ENCODE peak calls at places on chromosomes 6 and 20, in five cellular contexts. I, X, L, R and W are unnamed samples.

GRCh38 chr6:33620158-33620583 is 951 bp upstream of the ITPR3 start:
- DNase-seq in I (peak), X (no peak), L (peak), R (peak), W (no peak)

GRCh38 chr20:6994452-6994851 is 227.0 kb downstream of the BMP2 start:
- DNase-seq in I (no peak), X (peak), L (no peak), R (no peak), W (peak)

GRCh38 chr6:80457044-80457933 is 350.8 kb downstream of the BCKDHB start:
- DNase-seq in I (no peak), X (peak), L (no peak), R (peak), W (peak)

GRCh38 chr6:129485746-129486145 is 224.2 kb downstream of the ARHGAP18 start:
- DNase-seq in I (no peak), X (no peak), L (no peak), R (no peak), W (no peak)

GRCh38 chr6:30399390-30400058 is 54.6 kb downstream of the RPP21 start:
- DNase-seq in I (no peak), X (peak), L (no peak), R (no peak), W (no peak)

GRCh38 chr6:7882505-7883257 is 27.9 kb downstream of the TXNDC5 start:
- DNase-seq in I (no peak), X (no peak), L (no peak), R (no peak), W (no peak)

GRCh38 chr6:82205793-82206425 is 41.6 kb downstream of the IBTK start:
- DNase-seq in I (no peak), X (peak), L (no peak), R (no peak), W (peak)

GRCh38 chr20:43549416-43550136 is 9.3 kb upstream of the SGK2 start:
- DNase-seq in I (no peak), X (no peak), L (no peak), R (no peak), W (no peak)

GRCh38 chr6:142965164-142965563 is 20.2 kb upstream of the HIVEP2 start:
- DNase-seq in I (no peak), X (no peak), L (no peak), R (no peak), W (no peak)

GRCh38 chr6:14754636-14755513 is 491.0 kb upstream of the JARID2 start:
- DNase-seq in I (peak), X (no peak), L (no peak), R (no peak), W (no peak)

GRCh38 chr6:43944908-43945777 is 175.1 kb downstream of the VEGFA start:
- DNase-seq in I (no peak), X (peak), L (no peak), R (no peak), W (no peak)

GRCh38 chr6:109236140-109237081 is 141.1 kb downstream of the CEP57L1 start:
- DNase-seq in I (no peak), X (no peak), L (no peak), R (no peak), W (no peak)

DNA sequence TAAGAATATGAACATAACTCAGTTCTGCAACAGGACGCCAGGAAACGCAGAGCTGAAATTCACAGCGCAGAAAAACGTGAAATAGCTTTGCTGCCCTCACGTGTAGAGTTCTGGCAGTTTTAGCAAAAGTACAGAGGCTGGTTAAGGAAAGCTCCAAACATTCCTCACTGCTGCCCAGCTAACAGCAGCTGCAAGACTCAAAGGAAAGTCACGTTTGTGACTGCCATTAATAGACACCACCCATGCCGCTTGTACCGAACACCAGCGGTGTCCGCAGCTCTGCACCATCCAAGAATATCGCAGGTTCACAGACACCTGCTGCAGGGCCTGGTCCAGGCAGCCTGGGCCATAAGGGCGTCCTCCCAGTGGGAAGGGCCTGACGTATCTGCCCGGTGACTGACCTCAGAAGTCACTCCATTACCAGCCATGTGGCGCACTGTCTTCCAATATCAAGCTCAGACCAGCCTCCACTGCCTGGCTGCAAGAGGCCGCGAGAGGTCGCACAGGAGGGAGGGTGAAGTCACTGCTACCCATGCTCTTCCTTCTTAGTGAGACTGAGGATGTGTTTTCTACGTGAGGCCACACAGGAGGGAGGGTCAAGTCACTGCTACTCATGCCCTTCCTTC is 61.4 kb downstream of the WDR27 start:
- DNase-seq in I (no peak), X (no peak), L (no peak), R (no peak), W (no peak)
- TF ChIP-seq CTCF in I (peak), X (no peak), L (no peak), R (no peak), W (no peak)

DNA sequence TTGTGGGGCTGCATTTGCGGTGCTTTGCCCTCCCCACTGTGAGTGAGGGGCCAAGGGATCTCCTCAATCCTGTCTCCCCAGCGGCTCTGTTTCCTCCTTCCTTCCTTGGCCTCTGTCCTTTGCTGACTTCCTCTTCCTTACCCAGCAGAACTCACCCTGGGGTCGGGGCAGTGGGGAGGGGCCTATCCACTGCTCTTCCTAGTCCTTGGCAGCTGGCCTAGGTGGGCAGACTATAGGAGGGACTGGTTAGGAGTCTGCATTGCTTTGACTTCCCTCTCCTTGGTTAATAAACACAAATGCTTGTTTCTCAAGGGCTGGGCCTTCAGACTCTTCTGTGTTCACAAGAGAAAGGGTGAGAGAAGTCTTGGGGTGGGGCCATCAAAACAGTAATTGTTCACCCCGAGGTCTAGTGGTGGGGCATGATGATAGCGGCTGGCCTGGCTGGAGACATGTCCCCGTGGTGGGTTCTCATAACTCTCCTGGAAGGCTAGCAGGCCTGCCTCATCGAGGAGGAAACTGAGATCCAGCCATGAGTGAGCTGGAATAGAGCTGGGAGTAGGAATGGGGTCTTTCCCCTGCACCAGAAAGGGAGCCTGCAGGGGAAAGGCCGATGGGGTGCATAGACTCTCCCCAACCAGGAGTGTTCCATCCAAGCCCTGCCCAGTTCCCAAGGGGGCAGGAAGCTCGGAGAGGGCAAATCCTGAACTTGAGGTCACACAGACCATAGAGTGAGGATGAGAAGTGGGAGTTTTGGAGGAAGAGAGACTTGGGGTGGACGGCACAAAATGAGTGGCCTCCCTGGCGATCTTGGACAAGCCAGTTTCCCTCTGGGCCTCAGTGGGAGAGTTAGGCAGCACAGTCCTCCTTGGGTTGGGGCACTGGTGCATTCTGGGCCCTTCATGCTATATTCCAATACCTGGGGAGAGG is 12.7 kb downstream of the FAM110A start:
- DNase-seq in I (no peak), X (no peak), L (no peak), R (no peak), W (no peak)
- H3K4me3 ChIP-seq in I (peak), X (no peak), L (peak), R (no peak), W (no peak)

DNA sequence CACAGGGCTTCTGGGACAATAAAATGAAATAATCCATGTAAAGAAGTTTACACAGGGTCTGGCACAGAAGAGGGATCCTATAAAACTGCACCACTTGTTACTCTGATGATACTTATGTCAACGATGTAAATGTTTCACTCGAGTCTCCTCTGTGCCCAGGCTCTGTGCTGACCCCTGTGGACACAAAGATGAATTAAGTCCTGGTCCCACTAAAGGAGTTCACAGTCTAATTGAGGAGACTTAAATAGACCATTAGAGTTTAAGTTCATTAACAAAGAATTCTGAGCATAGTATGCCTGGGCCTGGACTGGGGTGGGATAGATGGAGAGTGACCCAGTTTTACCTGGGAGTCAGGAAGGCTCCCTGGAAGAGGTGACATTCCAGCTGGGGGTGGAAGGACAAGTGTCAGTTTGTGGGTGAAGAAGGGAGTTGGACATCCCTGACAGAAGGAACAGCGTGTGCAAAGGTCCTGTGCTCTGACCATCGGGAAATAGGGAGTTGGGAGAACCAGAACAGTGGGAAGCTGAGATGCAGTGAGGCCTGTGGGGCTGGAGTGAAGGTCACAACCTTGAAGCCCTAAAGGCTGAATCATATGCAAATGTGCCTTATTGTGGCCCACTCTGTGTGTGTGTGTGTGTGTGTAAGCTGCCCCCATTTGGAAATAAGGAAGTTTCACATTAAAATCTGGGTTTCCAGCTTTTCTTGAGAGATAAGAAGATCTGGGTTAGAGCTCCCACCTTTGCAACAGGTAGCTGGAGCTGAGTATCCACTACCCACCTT is 1.1 kb downstream of the OCSTAMP start:
- DNase-seq in I (no peak), X (no peak), L (no peak), R (no peak), W (no peak)
- TF ChIP-seq CTCF in I (no peak), X (no peak), L (no peak), R (no peak), W (no peak)

DNA sequence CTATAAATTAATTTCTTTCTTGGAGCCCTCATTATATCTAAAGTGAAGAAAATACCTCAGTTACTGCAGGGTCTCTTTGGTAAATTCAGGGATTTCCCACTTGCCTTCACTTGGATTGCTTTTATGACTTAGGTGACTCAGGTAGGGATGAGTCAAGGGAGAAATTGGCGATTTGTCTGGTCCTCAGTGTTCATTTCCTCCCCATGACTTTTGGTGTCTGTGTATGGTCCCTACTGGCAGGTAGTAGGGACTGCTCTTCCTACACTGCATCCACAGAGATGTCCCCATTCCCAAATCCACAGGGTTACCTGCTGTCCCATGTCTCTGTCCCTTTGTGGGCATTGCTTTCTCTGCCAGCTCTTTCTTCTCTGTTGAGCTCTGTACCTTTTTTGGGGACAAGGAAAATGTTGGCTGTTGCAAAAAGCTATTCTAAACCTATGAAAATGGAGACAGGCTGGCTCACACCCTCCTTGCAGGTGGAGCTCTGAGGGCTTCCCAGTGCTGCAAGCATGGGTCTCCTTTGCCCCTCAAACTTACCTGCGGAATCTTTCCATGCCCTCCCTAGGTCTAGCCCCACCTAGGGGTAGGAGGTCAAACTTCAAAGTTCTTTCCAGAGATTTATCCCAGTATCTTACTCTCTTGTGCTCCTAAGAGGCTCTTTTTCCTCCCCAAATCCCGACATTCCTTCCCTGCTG is 211.9 kb downstream of the ZNF217 start:
- DNase-seq in I (no peak), X (no peak), L (no peak), R (no peak), W (no peak)
- H3K4me3 ChIP-seq in I (no peak), X (no peak), L (no peak), R (no peak), W (no peak)